ENCODE peak calls at places on chromosomes 16 and 17, in four cellular contexts. One of them, this sample, is unnamed.

GRCh38 chr16:47142469-47143328 is 1.0 kb downstream of the NETO2 start:
- DNase-seq in HFFc6: peak; percentile 10
- DNase-seq in naive thymus-derived CD8-positive, alpha-beta T cell: no peak
- DNase-seq in breast epithelium: no peak
- DNase-seq in this sample: no peak

GRCh38 chr17:28741358-28742349 is 2.2 kb upstream of the TRAF4 start:
- DNase-seq in naive thymus-derived CD8-positive, alpha-beta T cell: no peak
- DNase-seq in HFFc6: no peak
- DNase-seq in breast epithelium: no peak
- DNase-seq in this sample: no peak

GRCh38 chr17:5758651-5759050 is 174.3 kb upstream of the NLRP1 start:
- DNase-seq in breast epithelium: no peak
- DNase-seq in naive thymus-derived CD8-positive, alpha-beta T cell: no peak
- DNase-seq in HFFc6: peak; percentile 76
- DNase-seq in this sample: no peak

GRCh38 chr16:1941924-1942809 is 832 bp downstream of the MSRB1 start:
- DNase-seq in HFFc6: no peak
- DNase-seq in breast epithelium: no peak
- DNase-seq in naive thymus-derived CD8-positive, alpha-beta T cell: no peak
- DNase-seq in this sample: no peak

GRCh38 chr16:89733792-89734191 is 12.5 kb downstream of the ZNF276 start:
- DNase-seq in HFFc6: no peak
- DNase-seq in naive thymus-derived CD8-positive, alpha-beta T cell: no peak
- DNase-seq in breast epithelium: no peak
- DNase-seq in this sample: no peak

GRCh38 chr17:1940810-1941185 is 84.3 kb downstream of the RTN4RL1 start:
- DNase-seq in naive thymus-derived CD8-positive, alpha-beta T cell: no peak
- DNase-seq in HFFc6: no peak
- DNase-seq in breast epithelium: no peak
- DNase-seq in this sample: no peak

GRCh38 chr17:12046786-12047185 is 26.1 kb downstream of the MAP2K4 start:
- DNase-seq in HFFc6: no peak
- DNase-seq in naive thymus-derived CD8-positive, alpha-beta T cell: no peak
- DNase-seq in breast epithelium: no peak
- DNase-seq in this sample: no peak

GRCh38 chr16:70676571-70677498 is 9.0 kb downstream of the MTSS2 start:
- DNase-seq in HFFc6: no peak
- DNase-seq in breast epithelium: no peak
- DNase-seq in naive thymus-derived CD8-positive, alpha-beta T cell: no peak
- DNase-seq in this sample: no peak

GRCh38 chr17:33169580-33170285 is 123.4 kb downstream of the ASIC2 start:
- DNase-seq in naive thymus-derived CD8-positive, alpha-beta T cell: no peak
- DNase-seq in HFFc6: peak; percentile 6
- DNase-seq in breast epithelium: no peak
- DNase-seq in this sample: no peak

GRCh38 chr17:70107441-70107840 is 32.4 kb downstream of the KCNJ16 start:
- DNase-seq in breast epithelium: no peak
- DNase-seq in naive thymus-derived CD8-positive, alpha-beta T cell: no peak
- DNase-seq in HFFc6: no peak
- DNase-seq in this sample: no peak

GRCh38 chr16:69812213-69813014 is 50.3 kb downstream of the WWP2 start:
- DNase-seq in HFFc6: no peak
- DNase-seq in breast epithelium: no peak
- DNase-seq in naive thymus-derived CD8-positive, alpha-beta T cell: no peak
- DNase-seq in this sample: no peak

GRCh38 chr16:24975428-24975889 is 39.7 kb downstream of the ARHGAP17 start:
- DNase-seq in breast epithelium: no peak
- DNase-seq in HFFc6: no peak
- DNase-seq in naive thymus-derived CD8-positive, alpha-beta T cell: no peak
- DNase-seq in this sample: no peak

GRCh38 chr16:85689285-85689949 is 663 bp upstream of the GINS2 start:
- DNase-seq in breast epithelium: no peak
- DNase-seq in HFFc6: no peak
- DNase-seq in naive thymus-derived CD8-positive, alpha-beta T cell: no peak
- DNase-seq in this sample: no peak

GRCh38 chr17:42251115-42251514 is 25.1 kb downstream of the STAT5B start:
- DNase-seq in naive thymus-derived CD8-positive, alpha-beta T cell: no peak
- DNase-seq in breast epithelium: no peak
- DNase-seq in HFFc6: no peak
- DNase-seq in this sample: no peak

GRCh38 chr16:894841-895240 is 75.9 kb downstream of the LMF1 start:
- DNase-seq in breast epithelium: no peak
- DNase-seq in HFFc6: no peak
- DNase-seq in naive thymus-derived CD8-positive, alpha-beta T cell: no peak
- DNase-seq in this sample: no peak

GRCh38 chr17:65564793-65565192 is 3.3 kb upstream of the AXIN2 start:
- DNase-seq in naive thymus-derived CD8-positive, alpha-beta T cell: no peak
- DNase-seq in HFFc6: no peak
- DNase-seq in breast epithelium: no peak
- DNase-seq in this sample: no peak

GRCh38 chr16:68371706-68372380 is 61.0 kb downstream of the PRMT7 start:
- DNase-seq in naive thymus-derived CD8-positive, alpha-beta T cell: no peak
- DNase-seq in HFFc6: no peak
- DNase-seq in breast epithelium: no peak
- DNase-seq in this sample: no peak

GRCh38 chr16:62965831-62966230 is 929.6 kb upstream of the CDH8 start:
- DNase-seq in breast epithelium: no peak
- DNase-seq in naive thymus-derived CD8-positive, alpha-beta T cell: no peak
- DNase-seq in HFFc6: no peak
- DNase-seq in this sample: no peak

GRCh38 chr16:31354394-31355291 is at the start of gene ITGAX:
- DNase-seq in naive thymus-derived CD8-positive, alpha-beta T cell: peak; percentile 32
- DNase-seq in HFFc6: no peak
- DNase-seq in breast epithelium: no peak
- DNase-seq in this sample: peak; percentile 61

GRCh38 chr16:47519037-47519436 is 57.9 kb downstream of the PHKB start:
- DNase-seq in HFFc6: no peak
- DNase-seq in naive thymus-derived CD8-positive, alpha-beta T cell: no peak
- DNase-seq in breast epithelium: no peak
- DNase-seq in this sample: no peak

GRCh38 chr17:68437979-68438877 is 19.1 kb downstream of the WIPI1 start:
- DNase-seq in HFFc6: no peak
- DNase-seq in naive thymus-derived CD8-positive, alpha-beta T cell: peak; percentile 20
- DNase-seq in breast epithelium: no peak
- DNase-seq in this sample: peak; percentile 54

GRCh38 chr17:32266389-32267269 is 997 bp downstream of the RHBDL3 start:
- DNase-seq in breast epithelium: no peak
- DNase-seq in HFFc6: no peak
- DNase-seq in naive thymus-derived CD8-positive, alpha-beta T cell: no peak
- DNase-seq in this sample: peak; percentile 57

GRCh38 chr16:3282103-3282746 is 1.1 kb upstream of the ZNF263 start:
- DNase-seq in breast epithelium: no peak
- DNase-seq in HFFc6: no peak
- DNase-seq in naive thymus-derived CD8-positive, alpha-beta T cell: no peak
- DNase-seq in this sample: no peak

GRCh38 chr17:29379084-29379811 is 10.9 kb upstream of the TAOK1 start:
- DNase-seq in breast epithelium: no peak
- DNase-seq in HFFc6: no peak
- DNase-seq in naive thymus-derived CD8-positive, alpha-beta T cell: no peak
- DNase-seq in this sample: no peak

GRCh38 chr17:35245196-35245486 is 2.3 kb downstream of the SLFN5 start:
- DNase-seq in naive thymus-derived CD8-positive, alpha-beta T cell: no peak
- DNase-seq in breast epithelium: no peak
- DNase-seq in HFFc6: peak; percentile 92
- DNase-seq in this sample: no peak

GRCh38 chr17:45705123-45706009 is 78.8 kb upstream of the CRHR1 start:
- DNase-seq in naive thymus-derived CD8-positive, alpha-beta T cell: no peak
- DNase-seq in breast epithelium: no peak
- DNase-seq in HFFc6: peak; percentile 5
- DNase-seq in this sample: no peak

GRCh38 chr16:77171750-77172635 is 19.0 kb upstream of the MON1B start:
- DNase-seq in breast epithelium: no peak
- DNase-seq in naive thymus-derived CD8-positive, alpha-beta T cell: peak; percentile 28
- DNase-seq in HFFc6: peak; percentile 60
- DNase-seq in this sample: no peak

GRCh38 chr17:81239714-81240555 is 817 bp downstream of the NDUFAF8 start:
- DNase-seq in HFFc6: peak; percentile 19
- DNase-seq in naive thymus-derived CD8-positive, alpha-beta T cell: no peak
- DNase-seq in breast epithelium: no peak
- DNase-seq in this sample: peak; percentile 53

GRCh38 chr17:8803531-8804416 is 4.6 kb upstream of the MFSD6L start:
- DNase-seq in naive thymus-derived CD8-positive, alpha-beta T cell: no peak
- DNase-seq in HFFc6: no peak
- DNase-seq in breast epithelium: no peak
- DNase-seq in this sample: no peak

GRCh38 chr16:83953796-83954576 is 946 bp downstream of the OSGIN1 start:
- DNase-seq in breast epithelium: no peak
- DNase-seq in naive thymus-derived CD8-positive, alpha-beta T cell: no peak
- DNase-seq in HFFc6: peak; percentile 30
- DNase-seq in this sample: no peak

GRCh38 chr17:31400481-31400950 is 9.0 kb downstream of the RAB11FIP4 start:
- DNase-seq in naive thymus-derived CD8-positive, alpha-beta T cell: no peak
- DNase-seq in breast epithelium: no peak
- DNase-seq in HFFc6: no peak
- DNase-seq in this sample: no peak

GRCh38 chr17:43832976-43833829 is at the start of gene MPP3:
- DNase-seq in naive thymus-derived CD8-positive, alpha-beta T cell: peak; percentile 36
- DNase-seq in HFFc6: peak; percentile 23
- DNase-seq in breast epithelium: peak; percentile 61
- DNase-seq in this sample: peak; percentile 60

GRCh38 chr17:2706911-2707510 is 4.6 kb downstream of the CLUH start:
- DNase-seq in HFFc6: no peak
- DNase-seq in breast epithelium: no peak
- DNase-seq in naive thymus-derived CD8-positive, alpha-beta T cell: no peak
- DNase-seq in this sample: no peak

GRCh38 chr17:45127583-45128300 is 4.6 kb downstream of the PLCD3 start:
- DNase-seq in breast epithelium: peak; percentile 77
- DNase-seq in HFFc6: peak; percentile 31
- DNase-seq in naive thymus-derived CD8-positive, alpha-beta T cell: no peak
- DNase-seq in this sample: no peak

GRCh38 chr17:78623541-78623940 is 46.3 kb upstream of the DNAH17 start:
- DNase-seq in HFFc6: no peak
- DNase-seq in breast epithelium: no peak
- DNase-seq in naive thymus-derived CD8-positive, alpha-beta T cell: no peak
- DNase-seq in this sample: no peak

GRCh38 chr16:66619534-66620418 is 15.3 kb downstream of the CMTM3 start:
- DNase-seq in naive thymus-derived CD8-positive, alpha-beta T cell: no peak
- DNase-seq in breast epithelium: no peak
- DNase-seq in HFFc6: peak; percentile 50
- DNase-seq in this sample: no peak

This sample was measured in activated naive CD8-positive, alpha-beta T cell treated with anti-CD3 and anti-CD28 coated beads, Interleukin-2, amount 10 ng/mL, durations not matched to agents 7 days and 5 days.